ENCODE peak calls at places on chromosomes 4 and X, in five cellular contexts. U, J, I, G and Y are unnamed samples.

GRCh38 chr4:185803015-185803414 is 9.0 kb downstream of the SORBS2 start:
- DNase-seq in U (no peak), J (no peak), I (peak; percentile 39), G (no peak), Y (no peak)

GRCh38 chr4:124437853-124438495 is 274.6 kb downstream of the ANKRD50 start:
- DNase-seq in U (no peak), J (no peak), I (no peak), G (no peak), Y (no peak)

GRCh38 chr4:152209772-152210493 is 326.0 kb downstream of the FBXW7 start:
- DNase-seq in U (no peak), J (no peak), I (no peak), G (no peak), Y (no peak)

GRCh38 chr4:26320159-26320452 is 708 bp upstream of the RBPJ start:
- DNase-seq in U (peak; percentile 69), J (no peak), I (peak; percentile 42), G (no peak), Y (peak; percentile 88)

GRCh38 chr4:99117876-99118693 is 26.0 kb downstream of the ADH4 start:
- DNase-seq in U (peak; percentile 58), J (no peak), I (peak; percentile 48), G (no peak), Y (no peak)

GRCh38 chr4:52641853-52642563 is 17.1 kb downstream of the USP46 start:
- DNase-seq in U (peak; percentile 67), J (no peak), I (no peak), G (no peak), Y (no peak)

GRCh38 chr4:155403886-155404285 is 27.1 kb upstream of the MAP9 start:
- DNase-seq in U (peak; percentile 60), J (no peak), I (peak; percentile 75), G (no peak), Y (no peak)

GRCh38 chr4:83151645-83152044 is 37.1 kb upstream of the PLAC8 start:
- DNase-seq in U (no peak), J (no peak), I (no peak), G (no peak), Y (no peak)

GRCh38 chrX:102976793-102977495 is 39.9 kb downstream of the RAB40AL start:
- DNase-seq in U (peak; percentile 88), J (no peak), I (peak; percentile 22), G (no peak), Y (no peak)

GRCh38 chr4:186342582-186342981 is 76.6 kb downstream of the F11 start:
- DNase-seq in U (no peak), J (no peak), I (no peak), G (no peak), Y (no peak)

GRCh38 chr4:108247511-108248088 is 78.9 kb upstream of the LEF1 start:
- DNase-seq in U (no peak), J (no peak), I (no peak), G (peak; percentile 25), Y (no peak)

GRCh38 chrX:54064564-54064963 is 20.3 kb upstream of the PHF8 start:
- DNase-seq in U (no peak), J (no peak), I (no peak), G (no peak), Y (no peak)

GRCh38 chr4:114378306-114378903 is 220.2 kb upstream of the UGT8 start:
- DNase-seq in U (peak; percentile 78), J (no peak), I (peak; percentile 51), G (no peak), Y (no peak)

GRCh38 chrX:7570432-7571009 is 272.4 kb upstream of the VCX start:
- DNase-seq in U (peak; percentile 1), J (no peak), I (no peak), G (no peak), Y (no peak)

GRCh38 chr4:148302416-148302815 is 139.8 kb downstream of the NR3C2 start:
- DNase-seq in U (no peak), J (no peak), I (no peak), G (no peak), Y (no peak)

GRCh38 chrX:10619311-10620015 is 922 bp downstream of the MID1 start:
- DNase-seq in U (peak; percentile 48), J (no peak), I (peak; percentile 53), G (no peak), Y (no peak)

GRCh38 chr4:112514449-112515277 is 1.3 kb downstream of the NEUROG2 start:
- DNase-seq in U (no peak), J (no peak), I (no peak), G (peak; percentile 80), Y (no peak)

GRCh38 chr4:60682901-60683300 is 517.2 kb upstream of the ADGRL3 start:
- DNase-seq in U (peak; percentile 12), J (no peak), I (no peak), G (no peak), Y (no peak)

GRCh38 chr4:146567396-146567795 is 45.7 kb upstream of the SLC10A7 start:
- DNase-seq in U (peak; percentile 35), J (no peak), I (peak; percentile 16), G (no peak), Y (no peak)

GRCh38 chr4:10033191-10033881 is 12.0 kb upstream of the SLC2A9 start:
- DNase-seq in U (peak; percentile 91), J (no peak), I (peak; percentile 74), G (peak; percentile 70), Y (no peak)

DNA sequence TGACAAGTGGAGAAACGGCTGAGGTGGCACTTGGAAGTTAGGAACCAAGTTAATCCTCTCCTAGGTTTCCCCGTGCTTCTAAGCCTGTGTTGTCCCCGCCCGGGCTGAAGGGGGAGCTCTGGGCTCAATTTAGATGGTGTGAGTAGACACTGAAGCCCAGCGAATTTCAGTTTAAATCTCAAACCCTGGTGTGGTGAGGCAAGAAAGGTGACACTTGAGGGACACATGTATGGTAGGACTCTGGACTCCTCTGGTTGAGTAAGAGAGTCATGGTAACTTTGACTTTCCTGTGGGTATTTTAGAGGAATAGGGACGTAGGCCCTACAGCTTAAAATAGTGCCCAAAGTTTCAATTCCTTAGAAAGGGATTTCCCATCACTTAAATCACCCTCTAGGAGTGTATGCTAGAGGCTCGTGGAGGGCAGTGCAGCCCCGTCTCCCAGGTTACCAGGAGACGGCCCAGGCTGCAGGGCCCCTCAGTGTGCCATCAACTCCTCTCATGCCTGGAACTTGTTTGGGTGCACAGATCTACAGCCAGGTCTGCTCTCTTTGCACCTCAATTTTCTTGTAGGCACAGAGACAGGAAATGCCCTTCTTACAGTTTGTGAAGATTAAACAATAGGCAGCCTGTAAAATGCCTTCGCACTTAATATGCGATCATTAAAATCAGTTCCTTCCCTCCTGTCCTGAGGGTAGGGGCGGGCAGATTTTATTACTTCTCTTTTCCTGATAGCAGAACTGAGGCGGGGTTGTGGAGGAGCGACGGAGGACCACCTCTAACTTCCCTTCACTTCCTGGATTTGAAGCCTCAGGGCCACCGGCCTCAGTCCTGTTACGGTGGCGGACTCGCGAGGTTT is 23.9 kb downstream of the HAND2 start:
- DNase-seq in U (peak; percentile 77), J (no peak), I (peak; percentile 77), G (peak; percentile 78), Y (peak; percentile 65)
- H3K4me1 ChIP-seq in U (no peaks in the 10 kb centered on the region), J (peaks cover 26% of the 10 kb centered on the region), I (peaks cover 29% of the 10 kb centered on the region), G (no peaks in the 10 kb centered on the region), Y (peaks cover 29% of the 10 kb centered on the region)

GRCh38 chr4:6290769-6291547 is 21.3 kb downstream of the WFS1 start:
- DNase-seq in U (no peak), J (peak; percentile 17), I (no peak), G (peak; percentile 80), Y (no peak)

GRCh38 chr4:6288871-6289270 is 19.2 kb downstream of the WFS1 start:
- DNase-seq in U (no peak), J (peak; percentile 40), I (no peak), G (peak; percentile 79), Y (no peak)

GRCh38 chr4:6290256-6290655 is 20.6 kb downstream of the WFS1 start:
- DNase-seq in U (no peak), J (peak; percentile 16), I (no peak), G (peak; percentile 72), Y (no peak)

GRCh38 chr4:6287017-6287788 is 17.6 kb downstream of the WFS1 start:
- DNase-seq in U (no peak), J (no peak), I (no peak), G (peak; percentile 69), Y (no peak)

DNA sequence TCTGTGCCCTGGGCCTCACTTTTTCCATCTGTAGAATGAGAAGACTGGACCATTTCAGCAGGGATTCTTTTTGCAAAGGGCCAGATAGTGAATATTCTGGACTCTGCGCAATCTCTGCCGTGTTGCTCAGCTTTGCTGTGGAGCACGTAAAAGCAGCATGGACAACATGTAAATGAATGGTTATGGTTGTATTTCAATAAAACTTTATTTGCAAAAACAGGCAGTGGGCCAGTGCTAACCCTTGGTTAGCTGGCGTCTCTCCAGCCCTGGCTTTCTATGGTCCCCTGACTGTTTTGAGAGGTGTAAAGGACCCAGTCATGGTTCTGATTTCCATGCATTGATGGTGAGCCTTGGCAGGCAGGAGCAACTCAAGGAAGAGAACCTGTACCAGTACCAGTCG is 18.7 kb downstream of the WFS1 start:
- DNase-seq in U (no peak), J (peak; percentile 21), I (no peak), G (no peak), Y (no peak)
- H3K4me1 ChIP-seq in U (no peaks in the 10 kb centered on the region), J (no peaks in the 10 kb centered on the region), I (no peaks in the 10 kb centered on the region), G (no peaks in the 10 kb centered on the region), Y (no peaks in the 10 kb centered on the region)

GRCh38 chr4:95535180-95535579 is 13.6 kb downstream of the UNC5C start:
- DNase-seq in U (no peak), J (no peak), I (no peak), G (no peak), Y (no peak)

GRCh38 chr4:95537181-95537580 is 11.6 kb downstream of the UNC5C start:
- DNase-seq in U (no peak), J (no peak), I (no peak), G (no peak), Y (no peak)

GRCh38 chr4:95539056-95539455 is 9.7 kb downstream of the UNC5C start:
- DNase-seq in U (no peak), J (no peak), I (no peak), G (no peak), Y (no peak)

GRCh38 chr4:95537967-95538485 is 10.7 kb downstream of the UNC5C start:
- DNase-seq in U (no peak), J (no peak), I (no peak), G (no peak), Y (no peak)

DNA sequence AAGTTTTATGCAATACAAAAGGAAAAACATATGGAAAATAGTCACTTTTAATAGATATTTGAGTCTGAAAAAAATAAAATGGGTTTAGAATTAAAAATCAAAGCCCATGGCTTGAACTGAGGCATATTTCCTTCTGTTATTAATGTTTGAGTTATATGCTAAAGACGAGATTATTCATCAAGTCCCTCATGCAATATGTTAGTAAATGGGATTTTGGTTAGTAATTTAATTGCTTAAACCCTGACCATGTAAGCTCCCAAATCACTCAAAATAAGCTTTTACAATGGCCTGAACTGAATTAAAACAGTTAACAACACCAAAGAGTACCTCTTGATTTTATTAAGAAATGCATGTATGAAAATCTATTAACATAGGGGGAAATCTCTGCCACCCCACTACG is 12.1 kb downstream of the UNC5C start:
- DNase-seq in U (no peak), J (no peak), I (no peak), G (no peak), Y (no peak)
- H3K4me1 ChIP-seq in U (no peaks in the 10 kb centered on the region), J (no peaks in the 10 kb centered on the region), I (peaks cover 55% of the 10 kb centered on the region), G (no peaks in the 10 kb centered on the region), Y (no peaks in the 10 kb centered on the region)

DNA sequence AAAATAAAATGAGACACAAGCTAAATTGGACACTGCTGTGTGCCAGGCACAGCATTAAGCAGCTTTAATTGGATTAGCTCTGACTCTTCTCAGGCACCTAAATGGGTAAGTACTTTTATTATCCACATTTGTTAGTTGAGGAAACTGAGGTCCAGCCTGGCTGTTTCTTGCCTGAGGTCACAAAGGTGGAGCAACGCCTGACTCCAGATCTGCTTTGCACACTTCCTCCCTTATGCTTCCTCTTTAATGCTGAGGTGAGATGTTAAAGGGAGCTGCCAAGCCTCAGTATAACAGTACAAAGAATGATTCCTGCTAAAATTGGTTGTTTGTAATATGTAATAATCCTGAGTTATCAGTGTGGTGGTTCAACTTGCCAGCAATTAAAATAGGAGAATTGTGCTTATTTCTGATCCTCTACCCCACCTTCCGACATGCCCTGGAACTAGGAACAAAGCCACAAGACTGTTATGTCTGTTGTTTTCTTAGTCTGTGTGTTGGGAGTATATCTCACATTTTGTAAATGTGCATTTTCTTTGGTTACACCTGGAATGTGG is 74.4 kb downstream of the AFF1 start:
- DNase-seq in U (no peak), J (no peak), I (no peak), G (no peak), Y (no peak)
- H3K4me1 ChIP-seq in U (peaks cover 45% of the 10 kb centered on the region), J (peaks cover 78% of the 10 kb centered on the region), I (peaks cover 58% of the 10 kb centered on the region), G (peaks cover 43% of the 10 kb centered on the region), Y (peaks cover 75% of the 10 kb centered on the region)